ENCODE peak calls at places on chromosomes 4 and X, in six cellular contexts. O is HepG2, X is A549, Y is K562, I is upper lobe of left lung, H is GM12878. E is an unnamed sample.

GRCh38 chr4:129342820-129343219 is 246.9 kb downstream of the C4orf33 start:
- ATAC-seq in O (no peak), X (no peak), Y (no peak), H (no peak), I (peak; percentile 91), E (peak; percentile 76)

GRCh38 chr4:986428-986948 is 356 bp upstream of the IDUA start:
- ATAC-seq in I (peak; percentile 22), X (no peak), Y (peak; percentile 26), O (no peak), H (peak; percentile 36), E (peak; percentile 18)

GRCh38 chrX:82541822-82542221 is 966.3 kb upstream of the POU3F4 start:
- ATAC-seq in X (no peak), H (no peak), Y (no peak), I (no peak), O (no peak), E (no peak)

GRCh38 chrX:8921615-8922014 is 112.3 kb downstream of the FAM9B start:
- ATAC-seq in I (no peak), Y (no peak), H (no peak), O (no peak), X (no peak), E (no peak)

GRCh38 chrX:102930990-102931756 is 5.9 kb upstream of the RAB40AL start:
- ATAC-seq in I (no peak), H (no peak), X (no peak), Y (no peak), O (no peak), E (no peak)

GRCh38 chrX:3184176-3184930 is 143.1 kb downstream of the ARSF start:
- ATAC-seq in X (no peak), Y (no peak), O (peak; percentile 89), I (peak; percentile 84), H (no peak), E (peak; percentile 84)

GRCh38 chr4:151806511-151806927 is 45.7 kb upstream of the GATB start:
- ATAC-seq in X (no peak), Y (no peak), O (no peak), H (no peak), I (no peak), E (peak; percentile 61)

GRCh38 chr4:54550415-54551171 is 107.2 kb upstream of the KIT start:
- ATAC-seq in I (no peak), Y (no peak), X (no peak), O (no peak), H (no peak), E (no peak)

GRCh38 chr4:153512952-153513500 is 46.9 kb downstream of the TMEM131L start:
- ATAC-seq in O (no peak), H (peak; percentile 36), I (peak; percentile 37), Y (no peak), X (no peak), E (no peak)

GRCh38 chrX:65866762-65867161 is 173.1 kb downstream of the VSIG4 start:
- ATAC-seq in Y (no peak), H (peak; percentile 69), O (no peak), X (no peak), I (no peak), E (no peak)

GRCh38 chrX:136260801-136261200 is 9.6 kb upstream of the MAP7D3 start:
- ATAC-seq in O (no peak), H (no peak), I (no peak), X (peak; percentile 39), Y (no peak), E (no peak)

GRCh38 chr4:38868055-38868965 is 704 bp downstream of the FAM114A1 start:
- ATAC-seq in H (peak; percentile 6), O (peak; percentile 39), X (peak; percentile 61), I (peak; percentile 77), Y (peak; percentile 9), E (peak; percentile 35)

GRCh38 chr4:26574563-26574962 is 9.3 kb upstream of the TBC1D19 start:
- ATAC-seq in H (no peak), Y (peak; percentile 69), O (no peak), X (no peak), I (no peak), E (no peak)

GRCh38 chr4:3502941-3503936 is 29.0 kb downstream of the LRPAP1 start:
- ATAC-seq in Y (no peak), I (no peak), X (no peak), O (no peak), H (no peak), E (no peak)

GRCh38 chr4:3500111-3500510 is 32.1 kb downstream of the LRPAP1 start:
- ATAC-seq in I (no peak), H (no peak), O (no peak), X (no peak), Y (no peak), E (no peak)

GRCh38 chr4:3501126-3501824 is 30.9 kb downstream of the LRPAP1 start:
- ATAC-seq in I (no peak), H (no peak), X (no peak), Y (no peak), O (no peak), E (no peak)

GRCh38 chr4:3500634-3501101 is 31.6 kb downstream of the LRPAP1 start:
- ATAC-seq in X (no peak), H (no peak), I (no peak), O (no peak), Y (no peak), E (peak; percentile 18)

DNA sequence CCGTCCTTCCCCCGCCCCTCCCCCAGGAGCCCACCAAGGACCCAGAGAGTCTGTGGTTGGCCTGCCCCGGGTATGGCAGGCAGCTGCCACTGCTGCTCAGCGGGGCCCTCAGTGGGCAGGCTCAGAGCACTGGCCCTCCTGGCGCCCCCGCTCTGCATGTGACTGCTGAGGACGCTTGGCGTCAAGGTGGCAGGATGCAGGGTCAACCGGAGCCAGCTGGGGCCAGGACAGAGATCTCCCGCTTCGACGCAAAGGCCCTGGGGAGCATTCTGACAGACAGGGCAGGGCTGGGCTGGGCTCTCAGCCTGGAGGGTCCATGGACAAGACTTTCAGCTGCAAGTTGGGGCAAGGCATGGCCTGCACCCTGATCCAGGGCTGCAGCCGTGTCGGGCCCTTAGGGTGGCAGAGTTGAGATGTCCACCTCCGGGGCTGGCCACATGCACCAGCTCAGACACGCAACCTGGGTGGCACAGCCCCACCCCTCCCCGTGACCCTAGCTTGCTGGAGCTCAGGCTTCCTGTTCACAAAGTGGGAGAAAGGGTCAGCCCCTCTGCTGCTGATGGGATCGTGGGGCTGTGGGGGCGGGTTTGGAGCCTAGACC is 30.3 kb downstream of the LRPAP1 start:
- ATAC-seq in H (no peak), X (no peak), I (no peak), Y (no peak), O (no peak), E (no peak)
- H3K4me1 ChIP-seq in H (no peaks in the 10 kb centered on the region), X (no peaks in the 10 kb centered on the region), I (no peaks in the 10 kb centered on the region), Y (no peaks in the 10 kb centered on the region), O (no peaks in the 10 kb centered on the region), E (no peaks in the 10 kb centered on the region)

GRCh38 chr4:142088906-142089305 is 452.5 kb downstream of the IL15 start:
- ATAC-seq in I (no peak), O (no peak), X (no peak), Y (no peak), H (peak; percentile 22), E (no peak)

GRCh38 chr4:142095886-142096605 is 459.7 kb downstream of the IL15 start:
- ATAC-seq in O (no peak), I (no peak), H (no peak), X (peak; percentile 67), Y (no peak), E (no peak)

GRCh38 chr4:142092941-142093340 is 456.6 kb downstream of the IL15 start:
- ATAC-seq in X (no peak), Y (no peak), I (no peak), O (no peak), H (no peak), E (no peak)

GRCh38 chr4:142091085-142091513 is 454.7 kb downstream of the IL15 start:
- ATAC-seq in X (peak; percentile 83), H (no peak), Y (no peak), I (peak; percentile 71), O (no peak), E (peak; percentile 84)

DNA sequence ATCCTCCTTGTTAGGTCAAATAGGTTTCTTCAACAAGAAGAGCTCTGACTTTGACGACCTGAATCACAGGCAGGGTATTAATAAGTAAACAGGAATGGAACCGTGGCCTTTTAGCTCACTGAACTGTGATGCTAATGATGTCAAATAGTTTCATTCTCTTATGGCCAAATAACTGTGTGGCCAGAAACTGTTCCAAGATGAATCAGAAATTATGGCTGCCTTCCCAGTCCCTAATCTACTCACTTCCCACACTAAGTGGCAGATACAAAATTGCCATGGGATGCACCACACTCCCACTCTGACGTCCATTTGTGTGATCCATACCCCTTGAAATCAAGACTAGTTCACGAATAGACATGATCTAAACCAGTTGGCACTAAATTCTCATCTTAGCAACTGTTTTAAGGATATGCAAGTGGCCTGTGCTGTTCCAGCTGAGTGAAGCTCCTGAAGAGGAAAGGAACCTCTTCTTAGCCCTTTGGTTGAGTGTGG is 455.4 kb downstream of the IL15 start:
- ATAC-seq in I (peak; percentile 87), H (peak; percentile 65), O (no peak), X (peak; percentile 83), Y (no peak), E (peak; percentile 73)
- TF ChIP-seq EP300 in I (no peak), H (no peak), O (no peak), X (peak; percentile 45), Y (no peak), E (no peak)

GRCh38 chr4:3483471-3483921 is 20.4 kb downstream of the DOK7 start:
- ATAC-seq in H (no peak), I (no peak), Y (no peak), O (no peak), X (no peak), E (peak; percentile 34)

GRCh38 chr4:3485011-3485881 is 22.1 kb downstream of the DOK7 start:
- ATAC-seq in X (no peak), I (no peak), Y (no peak), O (no peak), H (peak; percentile 34), E (no peak)

GRCh38 chr4:3482707-3483106 is 19.6 kb downstream of the DOK7 start:
- ATAC-seq in O (no peak), H (no peak), I (no peak), X (no peak), Y (no peak), E (no peak)

GRCh38 chr4:3485882-3486555 is 22.9 kb downstream of the DOK7 start:
- ATAC-seq in X (no peak), I (no peak), H (no peak), O (no peak), Y (no peak), E (no peak)

DNA sequence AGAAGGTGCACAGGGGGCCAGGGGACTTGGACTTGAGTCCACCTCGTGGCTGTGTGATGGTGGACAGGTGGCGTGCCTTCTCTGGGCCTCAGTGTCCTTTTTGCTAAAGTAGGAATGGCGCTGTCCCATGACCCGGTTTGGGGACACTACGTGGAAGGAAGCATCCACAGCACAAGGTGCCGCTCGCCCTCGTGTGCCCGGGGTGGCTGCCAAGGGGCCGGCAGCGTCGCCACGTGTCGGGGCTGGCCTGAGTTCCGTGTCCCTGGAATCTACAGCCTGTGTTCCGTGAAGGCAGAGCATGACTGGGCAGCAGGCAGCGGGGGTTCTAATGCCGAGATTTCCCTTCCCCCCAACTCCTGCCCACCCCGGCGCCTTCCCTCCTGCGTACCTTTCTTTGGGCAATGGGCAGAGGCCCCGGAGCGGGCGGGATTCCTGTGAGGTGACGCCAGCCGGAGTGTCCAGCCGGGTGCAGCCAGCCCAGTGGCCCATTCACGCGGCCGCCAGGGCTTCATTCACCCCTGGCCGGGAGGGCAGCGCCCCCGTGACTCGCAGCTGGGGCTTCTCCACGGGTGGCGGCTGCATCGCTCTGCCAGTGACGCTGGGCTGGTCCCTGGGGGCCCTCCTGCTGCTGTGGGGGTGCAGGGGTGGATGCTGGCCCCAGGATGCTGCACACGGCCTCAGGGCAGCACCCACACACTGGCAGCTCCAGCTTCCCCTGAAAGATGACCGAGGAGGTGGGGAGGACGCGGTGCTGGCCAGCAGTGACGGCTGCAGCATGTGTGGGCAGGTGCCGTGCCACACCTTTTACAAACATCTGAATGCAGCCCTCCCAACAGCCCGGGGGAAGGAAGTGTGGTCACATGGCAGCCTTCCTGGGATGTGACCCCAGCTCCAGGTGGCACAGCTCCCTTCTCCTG is 21.2 kb downstream of the DOK7 start:
- ATAC-seq in I (no peak), X (peak; percentile 9), O (peak; percentile 8), Y (no peak), H (peak; percentile 25), E (no peak)
- H3K4me1 ChIP-seq in I (peaks cover 13% of the 10 kb centered on the region), X (peaks cover 37% of the 10 kb centered on the region), O (peaks cover 16% of the 10 kb centered on the region), Y (no peaks in the 10 kb centered on the region), H (no peaks in the 10 kb centered on the region), E (peaks cover 30% of the 10 kb centered on the region)

GRCh38 chr4:22385615-22386014 is 130.3 kb downstream of the ADGRA3 start:
- ATAC-seq in O (no peak), X (no peak), H (no peak), I (no peak), Y (no peak), E (no peak)
- TF ChIP-seq EP300 in O (no peak), X (no peak), H (no peak), I (no peak), Y (no peak), E (no peak)